ENCODE peak calls at places on chromosomes 11 and 22, in six cellular contexts. One of them, this sample, is unnamed. For H3K4me1 and H3K27me3, the result is how much of the 10 kb centered on the place peaks cover.

GRCh38 chr11:66975403-66976047 is 421 bp downstream of the C11orf86 start:
- DNase-seq in endodermal cell: no peak
- DNase-seq in psoas muscle: no peak
- DNase-seq in left ventricle myocardium inferior: no peak
- DNase-seq in right cardiac atrium: peak
- DNase-seq in naive thymus-derived CD4-positive, alpha-beta T cell: no peak
- DNase-seq in this sample: no peak

GRCh38 chr22:37370306-37370979 is 56.8 kb downstream of the ELFN2 start:
- DNase-seq in endodermal cell: no peak
- DNase-seq in psoas muscle: peak
- DNase-seq in left ventricle myocardium inferior: peak
- DNase-seq in right cardiac atrium: peak
- DNase-seq in naive thymus-derived CD4-positive, alpha-beta T cell: peak
- DNase-seq in this sample: no peak

GRCh38 chr11:73269353-73270088 is 2.6 kb upstream of the P2RY6 start:
- DNase-seq in endodermal cell: peak
- DNase-seq in psoas muscle: no peak
- DNase-seq in left ventricle myocardium inferior: no peak
- DNase-seq in right cardiac atrium: no peak
- DNase-seq in naive thymus-derived CD4-positive, alpha-beta T cell: no peak
- DNase-seq in this sample: no peak

GRCh38 chr22:39290724-39291161 is 28.7 kb downstream of the RPL3 start:
- DNase-seq in endodermal cell: peak
- DNase-seq in psoas muscle: peak
- DNase-seq in left ventricle myocardium inferior: peak
- DNase-seq in right cardiac atrium: peak
- DNase-seq in naive thymus-derived CD4-positive, alpha-beta T cell: no peak
- DNase-seq in this sample: peak

GRCh38 chr22:45882881-45883810 is 93.8 kb downstream of the WNT7B start:
- DNase-seq in endodermal cell: peak
- DNase-seq in psoas muscle: peak
- DNase-seq in left ventricle myocardium inferior: no peak
- DNase-seq in right cardiac atrium: peak
- DNase-seq in naive thymus-derived CD4-positive, alpha-beta T cell: no peak
- DNase-seq in this sample: no peak

GRCh38 chr22:37205046-37205445 is 7.2 kb downstream of the SSTR3 start:
- DNase-seq in endodermal cell: no peak
- DNase-seq in psoas muscle: peak
- DNase-seq in left ventricle myocardium inferior: no peak
- DNase-seq in right cardiac atrium: no peak
- DNase-seq in naive thymus-derived CD4-positive, alpha-beta T cell: no peak
- DNase-seq in this sample: no peak

GRCh38 chr22:38505595-38506117 is 455 bp downstream of the DDX17 start:
- DNase-seq in endodermal cell: no peak
- DNase-seq in psoas muscle: peak
- DNase-seq in left ventricle myocardium inferior: peak
- DNase-seq in right cardiac atrium: peak
- DNase-seq in naive thymus-derived CD4-positive, alpha-beta T cell: no peak
- DNase-seq in this sample: peak

GRCh38 chr22:50261615-50262459 is at the start of gene MAPK12:
- DNase-seq in endodermal cell: peak
- DNase-seq in psoas muscle: peak
- DNase-seq in left ventricle myocardium inferior: no peak
- DNase-seq in right cardiac atrium: peak
- DNase-seq in naive thymus-derived CD4-positive, alpha-beta T cell: no peak
- DNase-seq in this sample: peak

GRCh38 chr11:8543278-8543677 is 50.8 kb downstream of the STK33 start:
- DNase-seq in endodermal cell: no peak
- DNase-seq in psoas muscle: no peak
- DNase-seq in left ventricle myocardium inferior: no peak
- DNase-seq in right cardiac atrium: no peak
- DNase-seq in naive thymus-derived CD4-positive, alpha-beta T cell: no peak
- DNase-seq in this sample: no peak

GRCh38 chr11:14582835-14583234 is 60.8 kb upstream of the PDE3B start:
- DNase-seq in endodermal cell: no peak
- DNase-seq in psoas muscle: no peak
- DNase-seq in left ventricle myocardium inferior: peak
- DNase-seq in right cardiac atrium: no peak
- DNase-seq in naive thymus-derived CD4-positive, alpha-beta T cell: no peak
- DNase-seq in this sample: no peak

GRCh38 chr22:32584650-32585049 is 110.0 kb downstream of the FBXO7 start:
- DNase-seq in endodermal cell: no peak
- DNase-seq in psoas muscle: no peak
- DNase-seq in left ventricle myocardium inferior: no peak
- DNase-seq in right cardiac atrium: no peak
- DNase-seq in naive thymus-derived CD4-positive, alpha-beta T cell: no peak
- DNase-seq in this sample: no peak

GRCh38 chr11:84261707-84262106 is 975.5 kb upstream of the CCDC90B start:
- DNase-seq in endodermal cell: peak
- DNase-seq in psoas muscle: no peak
- DNase-seq in left ventricle myocardium inferior: no peak
- DNase-seq in right cardiac atrium: no peak
- DNase-seq in naive thymus-derived CD4-positive, alpha-beta T cell: no peak
- DNase-seq in this sample: peak

GRCh38 chr11:65793144-65793581 is 6.3 kb downstream of the OVOL1 start:
- DNase-seq in endodermal cell: no peak
- DNase-seq in psoas muscle: no peak
- DNase-seq in left ventricle myocardium inferior: no peak
- DNase-seq in right cardiac atrium: no peak
- DNase-seq in naive thymus-derived CD4-positive, alpha-beta T cell: no peak
- DNase-seq in this sample: no peak

GRCh38 chr22:42960146-42960509 is 54.8 kb downstream of the PACSIN2 start:
- DNase-seq in endodermal cell: peak
- DNase-seq in psoas muscle: no peak
- DNase-seq in left ventricle myocardium inferior: no peak
- DNase-seq in right cardiac atrium: no peak
- DNase-seq in naive thymus-derived CD4-positive, alpha-beta T cell: no peak
- DNase-seq in this sample: peak

GRCh38 chr11:34366522-34366921 is 8.7 kb upstream of the ABTB2 start:
- DNase-seq in endodermal cell: peak
- DNase-seq in psoas muscle: no peak
- DNase-seq in left ventricle myocardium inferior: no peak
- DNase-seq in right cardiac atrium: no peak
- DNase-seq in naive thymus-derived CD4-positive, alpha-beta T cell: no peak
- DNase-seq in this sample: no peak

GRCh38 chr11:125091247-125091876 is 20.1 kb downstream of the TMEM218 start:
- DNase-seq in endodermal cell: peak
- DNase-seq in psoas muscle: no peak
- DNase-seq in left ventricle myocardium inferior: no peak
- DNase-seq in right cardiac atrium: no peak
- DNase-seq in naive thymus-derived CD4-positive, alpha-beta T cell: peak
- DNase-seq in this sample: peak

DNA sequence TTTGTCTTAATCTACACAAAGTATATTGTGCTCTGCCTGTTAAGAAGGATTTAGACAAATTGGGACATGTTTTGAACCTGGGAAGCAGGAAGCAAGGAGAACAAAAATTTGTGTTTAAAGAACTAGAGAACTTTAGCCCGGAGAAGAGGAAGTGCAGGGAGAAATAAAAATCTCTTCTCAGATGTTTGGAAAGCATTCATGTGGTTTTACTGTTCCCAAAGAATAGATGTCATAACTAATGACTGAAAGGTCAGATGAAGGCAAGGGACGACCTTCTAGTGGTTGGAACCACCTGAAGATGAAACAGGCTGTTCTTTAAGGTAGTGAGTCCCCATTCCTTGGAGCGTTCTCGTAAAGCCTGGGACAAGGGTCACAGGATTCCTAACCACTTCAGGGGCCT is 38.3 kb downstream of the IRAG1 start:
- DNase-seq in endodermal cell: no peak
- DNase-seq in psoas muscle: no peak
- DNase-seq in left ventricle myocardium inferior: no peak
- DNase-seq in right cardiac atrium: no peak
- DNase-seq in naive thymus-derived CD4-positive, alpha-beta T cell: no peak
- DNase-seq in this sample: no peak
- H3K27ac ChIP-seq in endodermal cell: no peak
- H3K27ac ChIP-seq in psoas muscle: no peak
- H3K27ac ChIP-seq in left ventricle myocardium inferior: peak
- H3K27ac ChIP-seq in right cardiac atrium: peak
- H3K27ac ChIP-seq in naive thymus-derived CD4-positive, alpha-beta T cell: no peak
- H3K27ac ChIP-seq in this sample: no peak

GRCh38 chr11:119095066-119095880 is 6.4 kb downstream of the DPAGT1 start:
- DNase-seq in endodermal cell: peak
- DNase-seq in psoas muscle: peak
- DNase-seq in left ventricle myocardium inferior: peak
- DNase-seq in right cardiac atrium: peak
- DNase-seq in naive thymus-derived CD4-positive, alpha-beta T cell: peak
- DNase-seq in this sample: peak
- H3K4me1 ChIP-seq in endodermal cell: under half
- H3K4me1 ChIP-seq in psoas muscle: under half
- H3K4me1 ChIP-seq in left ventricle myocardium inferior: under half
- H3K4me1 ChIP-seq in right cardiac atrium: under half
- H3K4me1 ChIP-seq in naive thymus-derived CD4-positive, alpha-beta T cell: under half
- H3K4me1 ChIP-seq in this sample: under half

DNA sequence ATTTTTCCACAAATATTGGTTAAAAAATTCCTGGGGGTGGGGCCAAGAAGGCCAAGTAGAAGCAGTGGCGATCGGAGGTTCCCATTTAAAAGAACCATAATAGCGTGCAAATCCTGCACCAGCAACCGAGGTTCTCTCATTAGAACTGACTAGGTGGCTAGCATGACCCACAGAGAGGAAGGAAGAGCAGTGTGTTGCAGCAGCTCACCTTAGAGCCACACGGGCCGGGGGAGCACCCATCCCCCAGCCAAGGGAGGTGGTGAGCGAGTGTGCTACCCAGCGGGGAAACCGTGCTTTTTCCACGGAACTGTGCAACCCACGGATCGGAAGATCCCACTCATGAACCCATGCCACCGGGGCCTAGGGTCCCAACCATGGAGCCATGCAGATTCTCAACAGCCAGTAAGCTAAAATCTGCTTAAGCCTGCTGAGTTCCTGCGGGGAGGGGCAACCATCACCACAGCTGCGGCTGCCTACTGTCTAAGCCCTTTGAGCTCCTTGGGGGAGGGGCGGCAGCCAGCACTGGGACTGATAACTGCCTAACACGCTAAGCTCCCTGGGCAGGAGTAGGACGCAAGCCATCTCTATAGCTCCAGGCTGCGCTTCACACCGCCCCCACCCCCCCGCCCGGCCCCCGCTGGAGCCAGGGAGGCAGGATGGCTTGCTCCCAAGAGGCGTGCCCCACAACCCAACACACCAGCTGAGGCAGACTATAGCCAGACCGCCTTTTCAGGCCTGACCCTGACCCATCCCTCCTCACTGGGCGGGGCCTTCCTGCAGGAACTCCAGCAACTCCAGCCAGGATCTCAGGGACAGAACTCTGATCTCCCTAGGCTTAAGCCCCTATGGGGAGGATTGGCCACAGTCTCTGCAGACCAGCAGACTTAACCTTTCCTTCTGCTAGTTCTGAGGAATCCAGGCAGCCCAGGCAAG is 20.9 kb upstream of the HTATIP2 start:
- DNase-seq in endodermal cell: peak
- DNase-seq in psoas muscle: no peak
- DNase-seq in left ventricle myocardium inferior: no peak
- DNase-seq in right cardiac atrium: no peak
- DNase-seq in naive thymus-derived CD4-positive, alpha-beta T cell: peak
- DNase-seq in this sample: peak
- H3K27me3 ChIP-seq in endodermal cell: under half
- H3K27me3 ChIP-seq in psoas muscle: under half
- H3K27me3 ChIP-seq in left ventricle myocardium inferior: half or more
- H3K27me3 ChIP-seq in right cardiac atrium: under half
- H3K27me3 ChIP-seq in naive thymus-derived CD4-positive, alpha-beta T cell: under half
- H3K27me3 ChIP-seq in this sample: under half

GRCh38 chr11:13276454-13276851 is 1.1 kb upstream of the BMAL1 start:
- DNase-seq in endodermal cell: no peak
- DNase-seq in psoas muscle: no peak
- DNase-seq in left ventricle myocardium inferior: no peak
- DNase-seq in right cardiac atrium: no peak
- DNase-seq in naive thymus-derived CD4-positive, alpha-beta T cell: no peak
- DNase-seq in this sample: no peak
- H3K27ac ChIP-seq in endodermal cell: no peak
- H3K27ac ChIP-seq in psoas muscle: peak
- H3K27ac ChIP-seq in left ventricle myocardium inferior: peak
- H3K27ac ChIP-seq in right cardiac atrium: peak
- H3K27ac ChIP-seq in naive thymus-derived CD4-positive, alpha-beta T cell: peak
- H3K27ac ChIP-seq in this sample: no peak

GRCh38 chr11:36619502-36619901 is 21.5 kb upstream of the RAG2 start:
- DNase-seq in endodermal cell: no peak
- DNase-seq in psoas muscle: no peak
- DNase-seq in left ventricle myocardium inferior: no peak
- DNase-seq in right cardiac atrium: no peak
- DNase-seq in naive thymus-derived CD4-positive, alpha-beta T cell: no peak
- DNase-seq in this sample: peak
- H3K4me1 ChIP-seq in endodermal cell: under half
- H3K4me1 ChIP-seq in psoas muscle: under half
- H3K4me1 ChIP-seq in left ventricle myocardium inferior: under half
- H3K4me1 ChIP-seq in right cardiac atrium: under half
- H3K4me1 ChIP-seq in naive thymus-derived CD4-positive, alpha-beta T cell: under half
- H3K4me1 ChIP-seq in this sample: under half

GRCh38 chr11:11482726-11483125 is 129.7 kb upstream of the CSNK2A3 start:
- DNase-seq in endodermal cell: no peak
- DNase-seq in psoas muscle: no peak
- DNase-seq in left ventricle myocardium inferior: no peak
- DNase-seq in right cardiac atrium: no peak
- DNase-seq in naive thymus-derived CD4-positive, alpha-beta T cell: no peak
- DNase-seq in this sample: no peak

GRCh38 chr11:11480951-11481350 is 127.9 kb upstream of the CSNK2A3 start:
- DNase-seq in endodermal cell: no peak
- DNase-seq in psoas muscle: no peak
- DNase-seq in left ventricle myocardium inferior: no peak
- DNase-seq in right cardiac atrium: no peak
- DNase-seq in naive thymus-derived CD4-positive, alpha-beta T cell: no peak
- DNase-seq in this sample: no peak

GRCh38 chr11:11486002-11486401 is 133.0 kb upstream of the CSNK2A3 start:
- DNase-seq in endodermal cell: no peak
- DNase-seq in psoas muscle: no peak
- DNase-seq in left ventricle myocardium inferior: no peak
- DNase-seq in right cardiac atrium: no peak
- DNase-seq in naive thymus-derived CD4-positive, alpha-beta T cell: no peak
- DNase-seq in this sample: no peak

GRCh38 chr11:11481371-11481770 is 128.3 kb upstream of the CSNK2A3 start:
- DNase-seq in endodermal cell: peak
- DNase-seq in psoas muscle: no peak
- DNase-seq in left ventricle myocardium inferior: peak
- DNase-seq in right cardiac atrium: no peak
- DNase-seq in naive thymus-derived CD4-positive, alpha-beta T cell: no peak
- DNase-seq in this sample: no peak

DNA sequence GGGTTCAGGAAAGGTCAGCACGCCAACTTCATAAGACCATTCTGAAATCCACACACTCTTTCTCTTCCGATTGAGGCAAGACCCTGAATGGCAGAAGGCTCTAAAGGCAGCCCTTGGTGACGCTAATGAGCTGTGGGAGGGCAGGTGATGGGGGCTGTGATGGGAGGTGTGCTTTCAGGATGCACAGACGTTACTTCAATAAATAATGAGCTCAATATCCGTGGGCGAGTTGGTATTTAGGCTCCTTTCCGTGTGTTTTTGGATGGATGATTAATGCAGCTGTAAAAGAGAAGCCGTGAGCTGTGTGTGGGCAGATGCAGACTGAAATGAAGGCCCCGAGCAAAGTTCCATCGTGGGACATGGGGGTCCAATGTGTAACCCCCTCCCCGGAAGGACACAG is 130.6 kb upstream of the CSNK2A3 start:
- DNase-seq in endodermal cell: no peak
- DNase-seq in psoas muscle: no peak
- DNase-seq in left ventricle myocardium inferior: no peak
- DNase-seq in right cardiac atrium: no peak
- DNase-seq in naive thymus-derived CD4-positive, alpha-beta T cell: no peak
- DNase-seq in this sample: no peak
- H3K27me3 ChIP-seq in endodermal cell: under half
- H3K27me3 ChIP-seq in psoas muscle: under half
- H3K27me3 ChIP-seq in left ventricle myocardium inferior: under half
- H3K27me3 ChIP-seq in right cardiac atrium: under half
- H3K27me3 ChIP-seq in naive thymus-derived CD4-positive, alpha-beta T cell: under half
- H3K27me3 ChIP-seq in this sample: under half